ENCODE peak calls at places on chromosomes 12 and 14, in four cellular contexts. One of them, this sample, is unnamed.

GRCh38 chr14:100665518-100666032 is 61.1 kb upstream of the DLK1 start:
- DNase-seq in H9: no peak
- DNase-seq in trophoblast cell: no peak
- DNase-seq in mesenchymal stem cell: no peak
- DNase-seq in this sample: no peak

GRCh38 chr12:39116877-39117276 is 211.5 kb upstream of the CPNE8 start:
- DNase-seq in trophoblast cell: no peak
- DNase-seq in mesenchymal stem cell: no peak
- DNase-seq in H9: no peak
- DNase-seq in this sample: no peak

GRCh38 chr14:97411938-97412612 is 614.9 kb downstream of the VRK1 start:
- DNase-seq in H9: no peak
- DNase-seq in mesenchymal stem cell: no peak
- DNase-seq in trophoblast cell: no peak
- DNase-seq in this sample: peak

GRCh38 chr14:85991156-85991555 is 461.2 kb downstream of the FLRT2 start:
- DNase-seq in mesenchymal stem cell: peak
- DNase-seq in trophoblast cell: no peak
- DNase-seq in H9: no peak
- DNase-seq in this sample: no peak

GRCh38 chr12:9646794-9647622 is 22.5 kb upstream of the CLEC2D start:
- DNase-seq in trophoblast cell: no peak
- DNase-seq in H9: no peak
- DNase-seq in mesenchymal stem cell: peak
- DNase-seq in this sample: peak

GRCh38 chr12:115072712-115073111 is 388.7 kb upstream of the TBX3 start:
- DNase-seq in H9: no peak
- DNase-seq in trophoblast cell: no peak
- DNase-seq in mesenchymal stem cell: no peak
- DNase-seq in this sample: no peak

GRCh38 chr14:53174918-53175317 is 21.8 kb upstream of the DDHD1 start:
- DNase-seq in H9: no peak
- DNase-seq in mesenchymal stem cell: no peak
- DNase-seq in trophoblast cell: peak
- DNase-seq in this sample: peak

GRCh38 chr14:59131926-59132763 is 56.3 kb upstream of the DAAM1 start:
- DNase-seq in trophoblast cell: no peak
- DNase-seq in H9: no peak
- DNase-seq in mesenchymal stem cell: no peak
- DNase-seq in this sample: no peak

GRCh38 chr12:92562063-92562734 is 140.6 kb upstream of the PLEKHG7 start:
- DNase-seq in H9: no peak
- DNase-seq in mesenchymal stem cell: no peak
- DNase-seq in trophoblast cell: no peak
- DNase-seq in this sample: no peak
- H2BK120ac ChIP-seq in H9: no peak
- H2BK120ac ChIP-seq in mesenchymal stem cell: no peak
- H2BK120ac ChIP-seq in trophoblast cell: no peak
- H2BK120ac ChIP-seq in this sample: no peak

DNA sequence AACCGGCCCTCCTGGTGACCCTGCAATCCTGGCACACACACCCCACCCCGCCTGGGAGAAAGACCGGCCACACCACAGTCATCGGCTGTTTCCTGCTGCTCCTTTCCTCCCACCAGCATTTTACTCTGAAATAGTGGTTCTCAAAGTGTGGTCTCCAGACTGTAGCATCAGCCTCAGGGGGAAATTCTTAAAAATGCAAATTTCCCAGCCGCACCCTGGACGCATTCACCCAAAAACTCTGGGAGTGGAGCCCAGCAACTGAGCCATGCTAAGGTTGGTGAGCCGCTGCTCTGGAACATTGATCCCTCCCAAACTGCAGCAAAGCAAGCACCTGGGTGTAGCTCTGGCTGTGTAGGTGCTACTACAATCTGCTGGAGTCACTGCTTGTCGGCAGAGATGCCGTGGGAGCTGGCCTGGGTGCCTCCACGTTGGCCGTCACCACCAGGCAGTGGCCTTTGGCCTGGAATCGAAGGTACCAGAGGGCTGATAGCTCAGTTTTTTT is 38.4 kb upstream of the BCL2L14 start:
- DNase-seq in trophoblast cell: no peak
- DNase-seq in mesenchymal stem cell: no peak
- DNase-seq in H9: no peak
- DNase-seq in this sample: no peak
- H4K8ac ChIP-seq in trophoblast cell: no peak
- H4K8ac ChIP-seq in mesenchymal stem cell: no peak
- H4K8ac ChIP-seq in H9: no peak
- H4K8ac ChIP-seq in this sample: no peak

DNA sequence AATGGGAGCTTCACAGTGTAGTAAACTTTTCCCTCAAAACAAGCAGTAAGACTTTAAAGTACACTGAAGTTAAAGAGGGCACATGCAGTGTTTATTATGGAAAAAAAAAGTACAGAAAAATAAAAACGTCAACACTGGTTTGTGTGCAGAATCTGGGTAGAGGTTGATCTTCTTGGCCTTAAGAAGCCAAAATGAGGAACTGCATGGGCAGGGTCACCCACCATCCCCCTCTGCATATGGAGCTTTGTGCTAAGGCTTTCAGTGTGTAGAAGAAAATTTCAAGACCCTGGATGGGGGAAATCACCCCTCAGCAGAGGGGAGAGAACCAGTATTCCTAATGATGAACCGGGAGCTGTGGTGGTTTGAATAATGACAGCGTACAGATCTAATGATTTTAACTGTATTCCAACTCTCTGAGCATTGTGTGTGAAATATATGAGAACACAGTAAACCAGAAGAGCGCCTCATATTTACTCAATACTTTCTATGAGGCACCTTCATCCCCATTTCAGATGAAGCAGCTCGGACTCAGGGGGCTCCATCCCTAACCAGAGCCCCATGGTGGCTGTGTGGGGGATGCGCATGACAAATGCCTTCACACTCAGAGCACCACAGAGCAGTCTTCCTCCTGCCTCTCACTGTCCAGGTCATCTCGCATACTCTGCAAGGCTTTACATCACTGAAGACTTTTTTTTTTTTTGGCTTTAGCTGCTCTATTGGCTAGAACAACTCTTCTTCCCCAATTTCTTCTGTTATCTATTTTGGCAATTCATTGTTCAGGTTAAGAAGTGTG is 33.4 kb downstream of the ACADS start:
- DNase-seq in mesenchymal stem cell: no peak
- DNase-seq in H9: no peak
- DNase-seq in trophoblast cell: no peak
- DNase-seq in this sample: no peak
- H2BK12ac ChIP-seq in mesenchymal stem cell: no peak
- H2BK12ac ChIP-seq in H9: no peak
- H2BK12ac ChIP-seq in trophoblast cell: no peak
- H2BK12ac ChIP-seq in this sample: no peak

GRCh38 chr14:34711808-34712712 is 2.3 kb downstream of the CFL2 start:
- DNase-seq in mesenchymal stem cell: no peak
- DNase-seq in H9: no peak
- DNase-seq in trophoblast cell: no peak
- DNase-seq in this sample: no peak

GRCh38 chr14:34707722-34708121 is 6.7 kb downstream of the CFL2 start:
- DNase-seq in H9: no peak
- DNase-seq in mesenchymal stem cell: no peak
- DNase-seq in trophoblast cell: no peak
- DNase-seq in this sample: no peak

GRCh38 chr14:34710744-34711143 is 3.6 kb downstream of the CFL2 start:
- DNase-seq in trophoblast cell: no peak
- DNase-seq in mesenchymal stem cell: peak
- DNase-seq in H9: no peak
- DNase-seq in this sample: no peak

GRCh38 chr14:34711169-34711568 is 3.2 kb downstream of the CFL2 start:
- DNase-seq in mesenchymal stem cell: peak
- DNase-seq in H9: no peak
- DNase-seq in trophoblast cell: peak
- DNase-seq in this sample: no peak

DNA sequence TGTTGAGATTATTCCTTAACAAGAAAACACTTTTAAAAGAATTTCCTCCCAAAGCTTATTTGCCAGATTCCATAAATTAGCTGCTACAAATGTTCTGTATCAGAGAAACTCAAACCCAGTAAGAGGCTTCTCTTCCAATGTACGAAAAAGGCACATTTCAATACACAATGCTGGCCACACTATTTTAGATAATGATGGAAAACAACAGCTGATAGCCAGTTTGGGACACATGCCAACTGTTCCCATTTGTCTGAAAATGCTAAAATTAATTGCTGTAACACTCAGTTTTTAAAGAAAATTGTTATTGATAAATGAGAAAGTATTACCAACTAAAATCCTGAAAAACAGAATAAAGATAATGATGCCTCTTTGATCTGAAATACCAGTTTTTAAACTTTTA is 4.4 kb downstream of the CFL2 start:
- DNase-seq in trophoblast cell: no peak
- DNase-seq in H9: no peak
- DNase-seq in mesenchymal stem cell: no peak
- DNase-seq in this sample: no peak
- H2BK120ac ChIP-seq in trophoblast cell: no peak
- H2BK120ac ChIP-seq in H9: no peak
- H2BK120ac ChIP-seq in mesenchymal stem cell: no peak
- H2BK120ac ChIP-seq in this sample: no peak

DNA sequence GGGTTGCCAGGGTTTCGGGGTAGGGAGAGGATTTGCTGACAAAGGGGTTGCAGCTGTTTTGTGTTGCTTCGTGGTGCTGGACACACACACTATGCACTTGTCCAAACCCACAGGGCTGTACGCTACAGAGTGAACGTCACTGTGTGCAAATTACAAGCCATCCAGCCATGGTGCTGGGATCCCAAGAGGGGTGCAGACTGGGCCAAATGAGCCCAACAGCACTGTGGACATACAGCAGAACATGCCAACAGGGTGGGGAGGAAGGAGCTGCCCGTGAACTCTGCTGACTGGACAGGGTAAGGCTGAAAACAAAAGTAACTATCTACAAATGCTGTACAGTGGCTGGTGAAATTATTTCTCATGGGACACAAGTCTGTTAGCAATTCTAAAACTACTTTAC is 25.2 kb downstream of the POLE start:
- DNase-seq in mesenchymal stem cell: no peak
- DNase-seq in trophoblast cell: no peak
- DNase-seq in H9: no peak
- DNase-seq in this sample: no peak
- H4K8ac ChIP-seq in mesenchymal stem cell: no peak
- H4K8ac ChIP-seq in trophoblast cell: no peak
- H4K8ac ChIP-seq in H9: no peak
- H4K8ac ChIP-seq in this sample: no peak

This sample was measured in neuronal stem cell.